ENCODE peak calls at places on chromosomes 7 and 10, in eight cellular contexts. V, D, J, C, O, H, R and M are unnamed samples. For H3K4me1, the result is how much of the 10 kb centered on the place peaks cover.

GRCh38 chr7:146683439-146683838 is 566.8 kb downstream of the CNTNAP2 start:
- DNase-seq in R (no peak), O (no peak), C (no peak), D (no peak), J (no peak), H (no peak), V (no peak), M (no peak)

GRCh38 chr10:70714245-70714644 is 41.9 kb downstream of the ADAMTS14 start:
- DNase-seq in R (no peak), J (no peak), H (no peak), C (no peak), O (no peak), V (no peak), D (no peak), M (no peak)

GRCh38 chr7:141511370-141512335 is 39.6 kb upstream of the AGK start:
- DNase-seq in D (no peak), J (peak), H (peak), V (no peak), R (no peak), O (no peak), C (no peak), M (no peak)

GRCh38 chr10:73095479-73096021 is 1.1 kb downstream of the P4HA1 start:
- DNase-seq in C (no peak), R (peak), V (no peak), D (no peak), J (peak), O (no peak), H (peak), M (peak)

GRCh38 chr7:30735631-30736030 is 16.3 kb upstream of the INMT start:
- DNase-seq in V (no peak), J (no peak), R (no peak), C (no peak), H (no peak), D (no peak), O (no peak), M (no peak)

GRCh38 chr10:110530131-110530831 is 32.6 kb downstream of the DUSP5 start:
- DNase-seq in H (no peak), R (no peak), D (peak), C (peak), O (peak), J (peak), V (no peak), M (peak)

GRCh38 chr10:75461672-75462649 is 30.5 kb downstream of the LRMDA start:
- DNase-seq in R (no peak), C (no peak), O (no peak), J (no peak), V (no peak), D (no peak), H (no peak), M (no peak)

GRCh38 chr10:130967784-130968183 is 343.7 kb downstream of the TCERG1L start:
- DNase-seq in C (no peak), H (no peak), J (no peak), V (no peak), R (no peak), D (no peak), O (no peak), M (peak)

GRCh38 chr7:30027065-30027456 is 559 bp upstream of the FKBP14 start:
- DNase-seq in J (no peak), H (no peak), O (no peak), V (no peak), C (no peak), R (peak), D (no peak), M (no peak)

GRCh38 chr10:89861584-89862287 is 160.3 kb downstream of the KIF20B start:
- DNase-seq in V (no peak), O (no peak), D (no peak), C (peak), J (no peak), H (no peak), R (peak), M (no peak)

GRCh38 chr7:55593515-55594318 is 21.4 kb upstream of the VOPP1 start:
- DNase-seq in R (peak), V (peak), H (peak), C (peak), J (peak), O (no peak), D (peak), M (no peak)

GRCh38 chr10:48531486-48531885 is 73.4 kb downstream of the ARHGAP22 start:
- DNase-seq in C (no peak), O (no peak), V (no peak), J (no peak), D (no peak), H (no peak), R (no peak), M (no peak)

GRCh38 chr7:150945853-150946825 is 32.0 kb downstream of the KCNH2 start:
- DNase-seq in C (no peak), R (no peak), H (peak), J (peak), D (peak), V (no peak), O (no peak), M (no peak)

GRCh38 chr10:48470893-48471805 is 133.7 kb downstream of the ARHGAP22 start:
- DNase-seq in H (no peak), C (no peak), D (peak), R (peak), J (no peak), V (no peak), O (no peak), M (no peak)

GRCh38 chr10:6148251-6148691 is 54.5 kb upstream of the PFKFB3 start:
- DNase-seq in C (no peak), J (no peak), O (no peak), H (peak), V (no peak), D (peak), R (no peak), M (peak)

GRCh38 chr7:45017253-45017652 is 17.3 kb downstream of the CCM2 start:
- DNase-seq in R (no peak), O (no peak), H (no peak), C (no peak), V (no peak), D (no peak), J (no peak), M (no peak)

GRCh38 chr10:14450041-14450491 is 119.3 kb upstream of the FRMD4A start:
- DNase-seq in V (no peak), D (no peak), H (no peak), C (no peak), J (peak), R (peak), O (no peak), M (no peak)

GRCh38 chr10:35592421-35592820 is 12.7 kb upstream of the GJD4 start:
- DNase-seq in V (no peak), O (no peak), D (no peak), H (no peak), J (no peak), C (no peak), R (no peak), M (no peak)

GRCh38 chr7:108973075-108973474 is 403.4 kb downstream of the DNAJB9 start:
- DNase-seq in R (no peak), D (no peak), C (peak), O (no peak), V (no peak), J (no peak), H (no peak), M (no peak)

GRCh38 chr10:129390726-129391125 is 76.3 kb upstream of the MGMT start:
- DNase-seq in J (no peak), R (no peak), V (no peak), D (no peak), H (no peak), C (no peak), O (no peak), M (no peak)

GRCh38 chr7:41451826-41452225 is 251.1 kb downstream of the INHBA start:
- DNase-seq in O (no peak), R (peak), D (no peak), H (no peak), J (no peak), C (no peak), V (no peak), M (no peak)

GRCh38 chr7:111043533-111043932 is 47.4 kb upstream of the LRRN3 start:
- DNase-seq in H (no peak), J (no peak), C (no peak), R (no peak), V (no peak), O (no peak), D (no peak), M (no peak)

GRCh38 chr10:114095676-114096331 is 52.1 kb downstream of the ADRB1 start:
- DNase-seq in J (no peak), C (no peak), D (no peak), R (no peak), O (no peak), V (no peak), H (no peak), M (no peak)

GRCh38 chr7:96315109-96315480 is 6.8 kb downstream of the SLC25A13 start:
- DNase-seq in C (no peak), D (no peak), R (no peak), J (no peak), H (no peak), V (no peak), O (no peak), M (no peak)

GRCh38 chr10:102538811-102539210 is 35.0 kb downstream of the SUFU start:
- DNase-seq in O (no peak), D (no peak), C (no peak), R (no peak), H (no peak), J (no peak), V (no peak), M (no peak)

GRCh38 chr7:47326808-47327207 is 255.1 kb downstream of the TNS3 start:
- DNase-seq in C (no peak), O (no peak), D (no peak), H (no peak), J (peak), V (no peak), R (peak), M (no peak)

GRCh38 chr7:39650676-39651075 is 27.3 kb downstream of the RALA start:
- DNase-seq in C (no peak), H (no peak), R (peak), D (no peak), V (no peak), J (peak), O (no peak), M (peak)
- H3K27ac ChIP-seq in C (no peak), H (no peak), R (peak), D (no peak), V (no peak), J (peak), O (no peak), M (peak)

GRCh38 chr10:124604214-124605000 is 139.8 kb downstream of the FAM53B start:
- DNase-seq in C (no peak), D (peak), O (no peak), R (no peak), H (no peak), V (no peak), J (no peak), M (no peak)
- H3K4me1 ChIP-seq in C (under half), D (half or more), O (under half), R (under half), H (under half), V (under half), J (under half), M (under half)

GRCh38 chr10:133267293-133267692 is 9.4 kb downstream of the ADAM8 start:
- DNase-seq in H (no peak), V (no peak), D (no peak), J (no peak), O (no peak), C (no peak), R (no peak), M (no peak)
- H3K27ac ChIP-seq in H (no peak), V (no peak), D (no peak), J (no peak), O (no peak), C (no peak), R (no peak), M (no peak)

DNA sequence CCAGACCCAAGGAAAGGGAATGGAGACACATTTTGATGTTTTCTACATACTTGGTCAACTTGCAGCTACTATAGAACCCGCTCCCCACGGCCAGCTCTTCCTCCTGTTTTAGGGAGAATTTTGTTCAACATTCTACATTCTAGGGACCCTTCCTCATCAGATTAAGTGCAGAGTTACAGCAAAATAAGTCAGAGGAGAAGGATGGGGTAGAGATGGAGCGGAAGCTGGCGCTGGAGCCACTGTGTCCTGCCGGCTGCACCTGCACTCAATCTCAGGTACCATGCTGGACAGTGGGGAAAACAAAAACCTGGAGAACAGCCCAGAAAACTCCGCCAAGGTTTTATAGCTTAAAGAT is 79.4 kb upstream of the EN2 start:
- DNase-seq in R (no peak), H (no peak), J (no peak), C (no peak), V (no peak), D (no peak), O (no peak), M (no peak)
- H3K4me1 ChIP-seq in R (under half), H (half or more), J (half or more), C (under half), V (under half), D (half or more), O (under half), M (under half)